ENCODE peak calls at places on chromosomes 1 and 21, in six cellular contexts. O is IMR-90, Q is H1, L is HepG2, D is K562, Y is GM12878. U is an unnamed sample.
A peak's percentile ranks its signal among the peaks of the same experiment; 100 is the strongest.

GRCh38 chr21:23223882-23224281 is 2225.7 kb downstream of the NCAM2 start:
- DNase-seq in Y (no peak), L (no peak), Q (peak; percentile 27), O (no peak), D (no peak), U (no peak)

GRCh38 chr1:234605983-234606730 is 3.8 kb downstream of the IRF2BP2 start:
- DNase-seq in Y (no peak), Q (no peak), L (peak; percentile 74), D (no peak), O (peak; percentile 62), U (no peak)

GRCh38 chr21:14215971-14216621 is at the start of gene RBM11:
- DNase-seq in Q (peak; percentile 58), O (peak; percentile 7), D (peak; percentile 90), Y (no peak), L (peak; percentile 5), U (peak; percentile 55)

GRCh38 chr1:62384276-62385005 is 52.4 kb upstream of the USP1 start:
- DNase-seq in O (peak; percentile 86), L (no peak), Q (no peak), Y (no peak), D (no peak), U (no peak)

GRCh38 chr1:201624741-201625646 is 86.1 kb downstream of the NAV1 start:
- DNase-seq in Q (no peak), L (no peak), D (no peak), O (peak; percentile 98), Y (no peak), U (no peak)

GRCh38 chr1:30773722-30774121 is 16.1 kb upstream of the LAPTM5 start:
- DNase-seq in L (no peak), D (no peak), Q (no peak), Y (no peak), O (no peak), U (no peak)

GRCh38 chr1:5966543-5967205 is 25.6 kb downstream of the NPHP4 start:
- DNase-seq in L (no peak), Q (no peak), D (no peak), Y (no peak), O (no peak), U (no peak)

GRCh38 chr1:67171978-67172377 is 5.7 kb downstream of the IL23R start:
- DNase-seq in D (no peak), O (no peak), Y (no peak), L (no peak), Q (no peak), U (no peak)

GRCh38 chr1:216183007-216183406 is 240.2 kb downstream of the USH2A start:
- DNase-seq in L (peak; percentile 13), Q (peak; percentile 47), D (no peak), O (peak; percentile 65), Y (no peak), U (no peak)

GRCh38 chr1:68145418-68146126 is 86.8 kb downstream of the WLS start:
- DNase-seq in Y (no peak), Q (no peak), O (no peak), D (no peak), L (no peak), U (no peak)

DNA sequence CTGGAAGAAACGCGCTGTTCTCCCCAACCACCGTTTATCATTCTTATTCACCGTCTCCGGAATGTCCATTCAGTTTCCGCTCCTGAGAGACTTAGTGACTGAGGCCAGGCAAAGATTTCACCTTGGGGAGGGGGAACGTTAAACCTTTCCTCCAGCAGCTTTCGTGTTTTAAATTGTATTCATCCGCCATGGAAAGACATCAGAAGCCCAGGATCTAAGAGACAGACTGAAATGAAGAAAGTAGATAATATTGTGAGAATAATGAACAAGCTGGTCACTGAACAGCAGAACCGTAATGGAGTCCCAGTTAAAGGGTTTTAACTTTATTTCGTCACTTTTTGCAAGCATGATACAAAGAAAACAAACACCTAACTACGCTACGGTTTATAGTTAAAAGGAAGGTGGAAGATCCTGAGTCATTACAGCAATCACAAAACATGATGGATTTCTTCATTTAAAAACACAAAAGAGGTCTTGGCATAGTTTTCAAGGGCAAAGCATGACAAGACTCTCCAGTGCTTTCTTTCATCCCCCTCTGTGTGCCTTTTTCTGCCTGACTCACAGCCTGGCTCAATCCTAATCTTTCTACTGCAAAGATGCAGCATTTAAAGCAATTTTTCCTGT is 649 bp upstream of the SLC19A2 start:
- DNase-seq in Y (no peak), L (no peak), D (no peak), O (peak; percentile 66), Q (no peak), U (no peak)
- TF ChIP-seq POLR2A in Y (no peak), L (no peak), D (no peak), O (no peak), Q (no peak), U (no peak)

DNA sequence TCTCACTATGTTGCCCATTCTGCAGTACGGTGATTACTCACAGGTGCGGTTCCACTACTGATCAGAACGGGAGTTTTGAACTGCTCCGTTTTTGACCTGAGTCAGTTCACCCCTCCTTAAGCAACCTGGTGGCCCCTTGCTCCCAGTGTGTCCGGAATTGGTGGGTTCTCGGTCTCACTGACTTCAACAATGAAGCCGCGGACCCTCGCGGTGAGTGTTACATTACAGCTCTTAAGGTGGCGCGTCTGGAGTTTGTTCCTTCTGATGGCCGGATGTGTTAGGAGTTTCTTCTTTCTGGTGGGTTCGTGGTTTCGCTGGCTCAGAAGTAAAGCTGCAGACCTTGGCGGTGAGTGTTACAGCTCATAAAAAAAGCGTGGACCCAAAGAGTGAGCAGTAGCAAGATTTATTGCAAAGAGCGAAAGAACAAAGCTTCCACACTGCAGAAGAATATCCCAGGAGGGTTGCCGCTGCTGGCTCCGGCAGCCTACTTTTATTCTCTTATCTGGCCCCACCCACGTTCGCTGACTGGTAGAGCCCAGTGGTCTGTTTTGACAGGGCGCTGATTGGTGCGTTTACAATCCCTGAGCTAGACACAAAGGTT is 17.6 kb upstream of the PARP1 start:
- DNase-seq in L (no peak), O (no peak), Q (no peak), D (no peak), Y (no peak), U (no peak)
- TF ChIP-seq USF2 in L (no peak), O (no peak), Q (no peak), D (no peak), Y (no peak), U (no peak)

DNA sequence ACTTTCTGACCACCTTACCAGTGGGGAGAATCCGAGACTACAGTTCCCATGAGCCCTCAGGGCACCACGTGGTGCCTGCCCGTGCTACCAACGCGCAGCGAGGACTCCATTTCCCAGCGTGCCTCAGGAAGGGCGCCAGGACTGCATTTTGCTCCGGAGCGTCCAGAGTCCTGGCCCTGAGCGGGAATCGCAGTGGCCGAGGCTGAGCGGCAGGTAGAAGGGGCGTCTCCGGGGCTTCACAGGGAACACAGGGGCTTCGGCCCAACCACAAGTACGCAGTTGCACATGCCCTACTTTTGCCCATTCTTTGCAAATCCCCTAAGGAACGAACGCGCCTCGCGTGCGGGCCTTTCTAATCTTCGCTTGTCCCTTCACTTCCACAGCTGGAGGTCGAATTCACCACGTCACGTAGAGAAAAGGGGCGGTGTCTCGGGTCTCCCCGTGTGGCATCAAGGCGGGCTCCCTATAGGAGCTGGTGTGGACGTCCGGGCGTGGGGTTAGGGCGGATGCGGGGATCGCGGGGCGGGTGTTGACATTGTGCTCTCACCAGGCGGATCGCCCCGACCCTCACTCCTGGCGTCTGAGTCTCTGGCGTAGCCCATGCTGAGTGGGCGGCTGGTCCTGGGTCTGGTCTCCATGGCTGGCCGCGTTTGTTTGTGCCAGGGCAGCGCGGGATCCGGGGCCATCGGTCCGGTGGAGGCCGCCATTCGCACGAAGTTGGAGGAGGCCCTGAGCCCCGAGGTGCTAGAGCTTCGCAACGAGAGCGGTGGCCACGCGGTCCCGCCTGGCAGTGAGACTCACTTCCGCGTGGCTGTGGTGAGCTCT is at the start of gene BOLA1:
- DNase-seq in O (peak; percentile 88), D (no peak), L (peak; percentile 78), Y (peak; percentile 67), Q (peak; percentile 87), U (peak; percentile 93)
- TF ChIP-seq POLR2A in O (no peak), D (no peak), L (peak; percentile 83), Y (peak; percentile 78), Q (peak; percentile 80), U (peak; percentile 80)

GRCh38 chr1:12636098-12636950 is 7.6 kb upstream of the AADACL4 start:
- DNase-seq in D (no peak), Y (no peak), O (peak; percentile 28), L (no peak), Q (no peak), U (no peak)
- TF ChIP-seq USF2 in D (no peak), Y (no peak), O (no peak), L (no peak), Q (no peak), U (no peak)

U was measured in A549.